ENCODE peak calls at places on chromosomes 13 and 19, in seven cellular contexts. E, I, J, G, K, O and D are unnamed samples.

GRCh38 chr19:41352609-41353465 is 885 bp downstream of the TGFB1 start:
- DNase-seq in J (no peak), I (peak), E (no peak), K (peak), G (no peak), O (peak), D (peak)

GRCh38 chr19:33219261-33219812 is 6.3 kb downstream of the SLC7A10 start:
- DNase-seq in O (no peak), J (no peak), K (peak), G (no peak), E (no peak), I (no peak), D (no peak)

GRCh38 chr13:51333826-51334225 is 5.7 kb upstream of the SERPINE3 start:
- DNase-seq in K (no peak), E (no peak), O (no peak), G (no peak), J (no peak), I (no peak), D (no peak)

GRCh38 chr13:68467160-68467559 is 1237.0 kb upstream of the PCDH9 start:
- DNase-seq in J (no peak), I (no peak), E (no peak), O (no peak), K (no peak), G (no peak), D (no peak)

GRCh38 chr13:70117506-70117905 is 9.3 kb upstream of the KLHL1 start:
- DNase-seq in G (no peak), J (no peak), K (no peak), O (no peak), I (no peak), E (no peak), D (no peak)

GRCh38 chr19:46979103-46979769 is 40.4 kb upstream of the NPAS1 start:
- DNase-seq in O (no peak), E (no peak), G (no peak), J (no peak), K (no peak), I (no peak), D (no peak)

GRCh38 chr19:46115396-46116109 is 8.9 kb downstream of the IGFL3 start:
- DNase-seq in K (no peak), G (no peak), E (no peak), O (no peak), I (peak), J (peak), D (no peak)

GRCh38 chr13:107427531-107427930 is 787.8 kb downstream of the LIG4 start:
- DNase-seq in O (no peak), K (no peak), I (no peak), J (no peak), E (no peak), G (no peak), D (no peak)

GRCh38 chr13:99657848-99658265 is 156.6 kb downstream of the TM9SF2 start:
- DNase-seq in O (peak), I (peak), E (no peak), J (no peak), G (no peak), K (peak), D (peak)

GRCh38 chr19:29940971-29941585 is 961 bp upstream of the URI1 start:
- DNase-seq in I (no peak), O (no peak), J (no peak), E (no peak), G (no peak), K (no peak), D (no peak)

GRCh38 chr13:50574731-50575130 is 268.8 kb downstream of the DLEU7 start:
- DNase-seq in I (no peak), J (no peak), G (no peak), E (no peak), O (no peak), K (no peak), D (no peak)

GRCh38 chr19:29098863-29099481 is 114.0 kb downstream of the UQCRFS1 start:
- DNase-seq in J (no peak), O (peak), K (no peak), G (peak), E (no peak), I (no peak), D (peak)

GRCh38 chr19:4552546-4552819 is 7.0 kb downstream of the SEMA6B start:
- DNase-seq in K (no peak), G (no peak), E (no peak), J (no peak), O (no peak), I (no peak), D (no peak)

GRCh38 chr19:29524912-29525870 is 603 bp upstream of the VSTM2B start:
- DNase-seq in E (no peak), I (no peak), O (no peak), J (no peak), G (no peak), K (peak), D (peak)

GRCh38 chr13:29541400-29541799 is 54.1 kb downstream of the SLC7A1 start:
- DNase-seq in E (no peak), G (no peak), J (no peak), O (no peak), I (no peak), K (no peak), D (no peak)

GRCh38 chr19:49555600-49556411 is 24.6 kb downstream of the NOSIP start:
- DNase-seq in J (peak), O (peak), G (no peak), I (peak), K (peak), E (no peak), D (peak)

GRCh38 chr13:29315847-29316246 is 279.6 kb downstream of the SLC7A1 start:
- DNase-seq in K (no peak), E (no peak), I (no peak), G (no peak), J (no peak), O (no peak), D (no peak)

GRCh38 chr13:44759723-44760360 is 183.7 kb upstream of the TSC22D1 start:
- DNase-seq in E (peak), J (no peak), G (no peak), K (no peak), O (peak), I (no peak), D (no peak)

GRCh38 chr13:95676100-95676774 is 702 bp upstream of the DNAJC3 start:
- DNase-seq in I (no peak), O (peak), G (no peak), E (no peak), K (peak), J (peak), D (peak)

GRCh38 chr19:3990815-3991117 is 5.5 kb upstream of the EEF2 start:
- DNase-seq in E (no peak), J (no peak), I (no peak), G (no peak), O (no peak), K (no peak), D (no peak)

GRCh38 chr19:50358483-50359431 is 6.7 kb downstream of the NAPSA start:
- DNase-seq in G (no peak), I (peak), E (no peak), K (no peak), J (no peak), O (peak), D (peak)

GRCh38 chr19:53871448-53871847 is 3.8 kb downstream of the MYADM start:
- DNase-seq in E (no peak), G (no peak), O (no peak), J (no peak), I (no peak), K (no peak), D (no peak)

GRCh38 chr13:26486550-26486949 is 70.9 kb upstream of the WASF3 start:
- DNase-seq in K (no peak), O (no peak), E (no peak), I (no peak), G (peak), J (no peak), D (no peak)

GRCh38 chr13:48273346-48273745 is 30.2 kb upstream of the RB1 start:
- DNase-seq in I (no peak), E (no peak), J (no peak), K (no peak), G (no peak), O (no peak), D (no peak)

GRCh38 chr13:46894534-46894906 is 2.3 kb downstream of the HTR2A start:
- DNase-seq in G (no peak), O (no peak), K (no peak), I (no peak), E (no peak), J (no peak), D (no peak)

GRCh38 chr19:38386300-38386967 is 1.4 kb downstream of the GGN start:
- DNase-seq in E (no peak), J (no peak), K (peak), G (no peak), O (no peak), I (no peak), D (peak)

GRCh38 chr13:22812793-22813192 is 368.0 kb upstream of the SGCG start:
- DNase-seq in E (no peak), J (no peak), I (no peak), G (no peak), K (no peak), O (peak), D (no peak)

GRCh38 chr19:11657307-11657706 is 60.0 kb downstream of the ZNF627 start:
- DNase-seq in J (no peak), K (no peak), I (no peak), O (no peak), G (no peak), E (no peak), D (no peak)

GRCh38 chr13:93234459-93234858 is 7.9 kb downstream of the GPC6 start:
- DNase-seq in I (no peak), E (no peak), O (no peak), K (no peak), J (no peak), G (no peak), D (no peak)

GRCh38 chr19:7981661-7982060 is 23.8 kb downstream of the ELAVL1 start:
- DNase-seq in K (no peak), G (no peak), O (no peak), I (no peak), J (no peak), E (no peak), D (no peak)

GRCh38 chr19:52993342-52994178 is 20.2 kb upstream of the ERVV-1 start:
- DNase-seq in K (peak), J (peak), E (peak), O (peak), I (peak), G (peak), D (peak)

GRCh38 chr19:10568826-10569651 is at the start of gene CDKN2D:
- DNase-seq in G (peak), I (peak), K (peak), J (peak), E (peak), O (peak), D (peak)

GRCh38 chr19:10575011-10575716 is 6.4 kb upstream of the CDKN2D start:
- DNase-seq in K (no peak), G (no peak), J (no peak), E (no peak), I (no peak), O (no peak), D (no peak)

GRCh38 chr19:10577951-10578350 is 9.2 kb downstream of the AP1M2 start:
- DNase-seq in I (no peak), O (no peak), G (no peak), K (no peak), E (no peak), J (no peak), D (no peak)

DNA sequence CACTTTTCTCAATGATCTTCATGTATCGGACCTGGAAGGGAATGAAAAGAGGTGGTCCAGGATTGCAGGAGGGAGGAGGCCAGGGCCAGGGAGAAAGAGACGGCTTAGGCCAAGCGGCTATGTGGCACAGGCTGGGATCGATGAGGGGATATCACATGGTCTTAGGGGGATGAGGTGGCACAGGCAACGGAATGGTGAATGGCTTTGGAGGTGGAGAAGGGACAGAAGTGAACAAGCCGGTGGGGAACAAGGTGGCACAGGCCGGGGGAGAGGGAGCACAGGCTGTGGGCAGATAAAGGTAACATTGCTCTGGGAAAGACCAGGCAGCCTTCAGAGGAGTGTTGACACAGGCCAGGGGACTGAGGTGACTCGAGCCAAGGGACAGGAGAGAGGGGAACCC is 5.7 kb upstream of the CDKN2D start:
- DNase-seq in O (no peak), K (no peak), J (no peak), I (no peak), G (no peak), E (no peak), D (no peak)
- TF ChIP-seq POLR2AphosphoS5 in O (no peak), K (no peak), J (no peak), I (no peak), G (no peak), E (no peak), D (no peak)

GRCh38 chr19:58277748-58278147 is 1.0 kb upstream of the ZNF8 start:
- DNase-seq in I (no peak), O (no peak), G (no peak), J (no peak), E (no peak), K (no peak), D (no peak)

GRCh38 chr19:58279925-58280316 is 1.2 kb downstream of the ZNF8 start:
- DNase-seq in K (no peak), J (no peak), I (no peak), O (no peak), G (no peak), E (no peak), D (no peak)

GRCh38 chr19:58279042-58279924 is 528 bp downstream of the ZNF8 start:
- DNase-seq in J (no peak), I (peak), E (peak), G (peak), K (peak), O (peak), D (peak)

GRCh38 chr19:58277197-58277596 is 1.6 kb upstream of the ZNF8 start:
- DNase-seq in I (no peak), G (no peak), O (no peak), K (no peak), J (no peak), E (no peak), D (no peak)

GRCh38 chr19:58278156-58279041 is at the start of gene ZNF8:
- DNase-seq in I (peak), K (peak), O (peak), J (peak), G (peak), E (peak), D (peak)
- H3K27ac ChIP-seq in I (peak), K (peak), O (peak), J (peak), G (peak), E (peak), D (peak)

DNA sequence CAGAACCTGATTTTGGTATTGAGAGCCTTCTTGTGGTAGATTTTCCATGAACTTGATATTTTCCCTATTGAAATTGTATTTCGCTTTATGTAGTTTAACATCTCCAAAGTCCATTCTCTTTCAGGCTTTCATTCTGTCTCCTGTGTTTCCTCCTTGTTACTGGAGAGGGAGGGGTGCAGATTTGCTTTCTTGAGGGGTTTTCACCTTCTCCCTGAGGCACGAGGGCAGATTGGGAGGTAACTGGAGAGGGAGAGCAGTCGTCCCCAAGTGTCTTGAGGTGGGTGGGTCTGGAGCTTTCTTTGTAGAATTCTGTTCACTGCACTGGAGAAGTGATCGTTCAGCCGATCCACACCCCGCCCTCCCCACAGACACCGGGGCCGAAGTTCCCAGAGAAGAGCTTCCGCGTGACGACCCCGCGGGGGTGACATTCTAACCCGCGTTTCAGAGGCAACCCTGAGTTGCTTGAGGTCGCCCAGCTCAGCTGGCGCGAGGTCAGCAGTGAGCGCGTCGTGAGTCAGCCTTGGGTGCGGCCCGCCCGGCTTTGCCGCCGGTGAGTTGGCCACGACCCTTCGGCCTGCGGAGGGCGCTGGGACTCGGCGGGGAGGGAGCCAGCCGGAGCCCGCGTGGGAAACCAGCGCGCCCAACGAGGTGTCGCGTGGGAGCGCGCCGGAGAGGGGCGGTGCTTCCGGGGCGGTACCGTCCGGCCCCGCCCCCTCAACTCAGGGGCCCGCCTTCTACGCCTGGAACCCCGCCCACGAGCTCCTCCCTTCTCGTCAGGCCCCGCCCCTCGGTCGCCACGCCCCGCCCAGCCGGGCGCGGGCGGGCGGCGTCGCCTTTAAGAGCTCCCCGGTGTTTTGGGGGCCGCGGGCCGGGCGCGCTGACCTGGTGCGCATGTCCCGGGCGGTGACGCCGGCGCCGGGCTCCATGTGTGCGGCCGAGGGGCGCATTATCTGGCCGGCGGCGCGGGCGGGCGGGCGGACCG is at the start of gene GATAD2A:
- DNase-seq in G (peak), O (peak), J (peak), E (peak), K (peak), I (peak), D (peak)
- TF ChIP-seq POLR2AphosphoS5 in G (peak), O (peak), J (peak), E (peak), K (peak), I (peak), D (peak)

GRCh38 chr19:44182145-44182544 is 17.2 kb downstream of the ZNF226 start:
- DNase-seq in G (no peak), K (no peak), I (no peak), J (no peak), E (no peak), O (no peak), D (no peak)

GRCh38 chr19:44176590-44176989 is 11.7 kb downstream of the ZNF226 start:
- DNase-seq in I (no peak), K (no peak), J (no peak), E (no peak), O (no peak), G (no peak), D (no peak)

GRCh38 chr19:44180968-44181367 is 16.1 kb downstream of the ZNF226 start:
- DNase-seq in K (no peak), E (no peak), J (no peak), O (no peak), I (no peak), G (no peak), D (no peak)
- H3K27ac ChIP-seq in K (no peak), E (no peak), J (no peak), O (no peak), I (no peak), G (no peak), D (no peak)

GRCh38 chr13:41577437-41577836 is 120.1 kb downstream of the RGCC start:
- DNase-seq in J (no peak), I (no peak), O (peak), K (no peak), G (no peak), E (no peak), D (peak)
- TF ChIP-seq POLR2AphosphoS5 in J (no peak), I (no peak), O (no peak), K (no peak), G (peak), E (no peak), D (peak)

DNA sequence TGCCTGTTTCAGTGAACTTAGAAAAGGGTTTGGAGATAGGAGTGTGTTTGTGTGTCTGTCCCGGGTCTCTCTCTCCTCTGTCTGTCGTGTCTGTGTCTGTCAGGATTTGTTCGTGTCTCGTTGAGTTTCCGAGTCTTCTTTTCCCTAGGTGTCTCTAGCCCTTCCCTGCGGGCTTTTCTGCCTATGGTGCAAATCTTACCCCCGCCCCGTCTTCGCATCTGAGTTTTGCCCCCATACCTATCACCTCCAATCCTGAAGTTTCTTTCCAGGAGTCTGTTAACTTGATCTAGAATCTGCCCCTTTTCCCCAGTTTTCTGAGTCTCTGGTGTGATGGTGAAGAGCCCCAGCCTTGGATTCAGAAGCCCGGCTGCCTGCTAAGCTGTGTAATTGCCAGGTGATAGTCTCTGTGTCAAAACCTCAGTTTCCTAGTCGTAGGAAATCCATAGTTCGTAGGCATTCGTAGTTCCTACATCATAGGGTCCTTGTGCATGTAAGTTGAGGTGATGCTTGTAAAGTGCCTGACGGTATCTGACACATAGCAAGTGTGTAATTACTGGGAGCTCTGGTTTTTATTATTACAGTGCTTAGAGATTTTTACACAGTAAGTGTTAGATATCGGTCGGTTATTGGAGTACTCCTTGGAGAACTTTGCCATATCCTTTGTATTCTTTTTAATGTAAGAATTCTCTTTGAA is 782 bp downstream of the EPN1 start:
- DNase-seq in E (no peak), I (no peak), G (no peak), J (no peak), O (no peak), K (no peak), D (no peak)
- H3K27ac ChIP-seq in E (peak), I (peak), G (peak), J (peak), O (peak), K (peak), D (peak)

GRCh38 chr13:20824762-20825161 is 51.0 kb upstream of the EEF1AKMT1 start:
- DNase-seq in K (peak), I (no peak), E (no peak), G (no peak), J (no peak), O (no peak), D (no peak)
- TF ChIP-seq POLR2AphosphoS5 in K (no peak), I (no peak), E (no peak), G (no peak), J (no peak), O (no peak), D (no peak)